ENCODE peak calls at places on chromosomes 1 and 21, in five cellular contexts. One of them, this sample, is unnamed.

GRCh38 chr1:205442051-205442721 is 13.7 kb downstream of the BLACAT1 start:
- DNase-seq in tibial artery: peak; percentile 51
- DNase-seq in fibroblast of villous mesenchyme: no peak
- DNase-seq in PC-9: peak; percentile 75
- DNase-seq in A549: no peak
- DNase-seq in this sample: no peak

GRCh38 chr21:25133939-25134338 is 473.3 kb downstream of the MRPL39 start:
- DNase-seq in tibial artery: no peak
- DNase-seq in fibroblast of villous mesenchyme: no peak
- DNase-seq in PC-9: no peak
- DNase-seq in A549: no peak
- DNase-seq in this sample: peak; percentile 62

GRCh38 chr1:42335809-42336518 is 929 bp upstream of the FOXJ3 start:
- DNase-seq in tibial artery: no peak
- DNase-seq in fibroblast of villous mesenchyme: peak; percentile 54
- DNase-seq in PC-9: no peak
- DNase-seq in A549: peak; percentile 18
- DNase-seq in this sample: peak; percentile 51

GRCh38 chr1:19010995-19011696 is 54.7 kb upstream of the IFFO2 start:
- DNase-seq in tibial artery: peak; percentile 94
- DNase-seq in fibroblast of villous mesenchyme: peak; percentile 99
- DNase-seq in PC-9: peak; percentile 89
- DNase-seq in A549: peak; percentile 69
- DNase-seq in this sample: peak; percentile 99

GRCh38 chr1:7613106-7613850 is 157.8 kb upstream of the VAMP3 start:
- DNase-seq in tibial artery: peak; percentile 45
- DNase-seq in fibroblast of villous mesenchyme: no peak
- DNase-seq in PC-9: no peak
- DNase-seq in A549: no peak
- DNase-seq in this sample: no peak

GRCh38 chr1:211285196-211285595 is 26.0 kb downstream of the RCOR3 start:
- DNase-seq in tibial artery: no peak
- DNase-seq in fibroblast of villous mesenchyme: no peak
- DNase-seq in PC-9: no peak
- DNase-seq in A549: no peak
- DNase-seq in this sample: peak; percentile 84

GRCh38 chr21:46552865-46553379 is 52.0 kb downstream of the S100B start:
- DNase-seq in tibial artery: no peak
- DNase-seq in fibroblast of villous mesenchyme: no peak
- DNase-seq in PC-9: no peak
- DNase-seq in A549: no peak
- DNase-seq in this sample: no peak

GRCh38 chr1:229048896-229049295 is 222.0 kb upstream of the RAB4A start:
- DNase-seq in tibial artery: no peak
- DNase-seq in fibroblast of villous mesenchyme: no peak
- DNase-seq in PC-9: no peak
- DNase-seq in A549: no peak
- DNase-seq in this sample: no peak

GRCh38 chr1:14679027-14679688 is 80.7 kb downstream of the KAZN start:
- DNase-seq in tibial artery: no peak
- DNase-seq in fibroblast of villous mesenchyme: no peak
- DNase-seq in PC-9: no peak
- DNase-seq in A549: no peak
- DNase-seq in this sample: no peak

GRCh38 chr1:17404034-17404671 is 32.2 kb downstream of the PADI6 start:
- DNase-seq in tibial artery: no peak
- DNase-seq in fibroblast of villous mesenchyme: no peak
- DNase-seq in PC-9: no peak
- DNase-seq in A549: no peak
- DNase-seq in this sample: no peak

GRCh38 chr1:39683591-39684312 is 7.5 kb downstream of the HPCAL4 start:
- DNase-seq in tibial artery: no peak
- DNase-seq in fibroblast of villous mesenchyme: no peak
- DNase-seq in PC-9: no peak
- DNase-seq in A549: no peak
- DNase-seq in this sample: no peak

GRCh38 chr1:227035316-227035715 is 95.2 kb downstream of the COQ8A start:
- DNase-seq in tibial artery: no peak
- DNase-seq in fibroblast of villous mesenchyme: no peak
- DNase-seq in PC-9: no peak
- DNase-seq in A549: no peak
- DNase-seq in this sample: no peak

GRCh38 chr1:164630626-164631396 is 71.8 kb downstream of the PBX1 start:
- DNase-seq in tibial artery: no peak
- DNase-seq in fibroblast of villous mesenchyme: peak; percentile 34
- DNase-seq in PC-9: peak; percentile 22
- DNase-seq in A549: no peak
- DNase-seq in this sample: no peak

GRCh38 chr1:211641942-211642341 is 33.5 kb downstream of the NEK2 start:
- DNase-seq in tibial artery: no peak
- DNase-seq in fibroblast of villous mesenchyme: no peak
- DNase-seq in PC-9: no peak
- DNase-seq in A549: no peak
- DNase-seq in this sample: no peak

GRCh38 chr1:199057284-199057683 is 418.4 kb downstream of the PTPRC start:
- DNase-seq in tibial artery: no peak
- DNase-seq in fibroblast of villous mesenchyme: no peak
- DNase-seq in PC-9: no peak
- DNase-seq in A549: no peak
- DNase-seq in this sample: no peak

GRCh38 chr1:232260861-232261260 is 369.1 kb downstream of the SIPA1L2 start:
- DNase-seq in tibial artery: no peak
- DNase-seq in fibroblast of villous mesenchyme: no peak
- DNase-seq in PC-9: no peak
- DNase-seq in A549: no peak
- DNase-seq in this sample: no peak

GRCh38 chr1:147434926-147435325 is 106.4 kb upstream of the BCL9 start:
- DNase-seq in tibial artery: no peak
- DNase-seq in fibroblast of villous mesenchyme: no peak
- DNase-seq in PC-9: no peak
- DNase-seq in A549: no peak
- DNase-seq in this sample: no peak

GRCh38 chr1:39926343-39926769 is 24.6 kb upstream of the MYCL start:
- DNase-seq in tibial artery: no peak
- DNase-seq in fibroblast of villous mesenchyme: no peak
- DNase-seq in PC-9: no peak
- DNase-seq in A549: no peak
- DNase-seq in this sample: peak; percentile 35

GRCh38 chr1:19815801-19816736 is 986 bp upstream of the RNF186 start:
- DNase-seq in tibial artery: no peak
- DNase-seq in fibroblast of villous mesenchyme: no peak
- DNase-seq in PC-9: no peak
- DNase-seq in A549: no peak
- DNase-seq in this sample: no peak

GRCh38 chr21:36456714-36457399 is 23.1 kb downstream of the CLDN14 start:
- DNase-seq in tibial artery: no peak
- DNase-seq in fibroblast of villous mesenchyme: no peak
- DNase-seq in PC-9: no peak
- DNase-seq in A549: no peak
- DNase-seq in this sample: peak; percentile 18

GRCh38 chr1:18955442-18956188 is 861 bp downstream of the IFFO2 start:
- DNase-seq in tibial artery: peak; percentile 75
- DNase-seq in fibroblast of villous mesenchyme: no peak
- DNase-seq in PC-9: peak; percentile 28
- DNase-seq in A549: no peak
- DNase-seq in this sample: no peak

GRCh38 chr1:160128636-160129035 is 13.1 kb downstream of the ATP1A2 start:
- DNase-seq in tibial artery: no peak
- DNase-seq in fibroblast of villous mesenchyme: no peak
- DNase-seq in PC-9: no peak
- DNase-seq in A549: no peak
- DNase-seq in this sample: no peak

GRCh38 chr1:2052756-2053155 is 2.5 kb downstream of the PRKCZ start:
- DNase-seq in tibial artery: no peak
- DNase-seq in fibroblast of villous mesenchyme: no peak
- DNase-seq in PC-9: no peak
- DNase-seq in A549: no peak
- DNase-seq in this sample: no peak

GRCh38 chr1:17348593-17349234 is 23.3 kb upstream of the PADI6 start:
- DNase-seq in tibial artery: peak; percentile 33
- DNase-seq in fibroblast of villous mesenchyme: no peak
- DNase-seq in PC-9: no peak
- DNase-seq in A549: no peak
- DNase-seq in this sample: no peak

GRCh38 chr1:15949453-15950245 is 26.3 kb downstream of the ZBTB17 start:
- DNase-seq in tibial artery: peak; percentile 99
- DNase-seq in fibroblast of villous mesenchyme: peak; percentile 98
- DNase-seq in PC-9: peak; percentile 67
- DNase-seq in A549: peak; percentile 74
- DNase-seq in this sample: peak; percentile 97
- H3K4me3 ChIP-seq in tibial artery: peak overlapping the region; percentile 43
- H3K4me3 ChIP-seq in fibroblast of villous mesenchyme: peak overlapping the region; percentile 37
- H3K4me3 ChIP-seq in PC-9: no peak overlapping the region
- H3K4me3 ChIP-seq in A549: no peak overlapping the region
- H3K4me3 ChIP-seq in this sample: no peak overlapping the region

GRCh38 chr1:53319296-53320101 is 8.4 kb downstream of the LRP8 start:
- DNase-seq in tibial artery: no peak
- DNase-seq in fibroblast of villous mesenchyme: no peak
- DNase-seq in PC-9: no peak
- DNase-seq in A549: no peak
- DNase-seq in this sample: no peak

GRCh38 chr1:53321776-53322602 is 5.9 kb downstream of the LRP8 start:
- DNase-seq in tibial artery: no peak
- DNase-seq in fibroblast of villous mesenchyme: no peak
- DNase-seq in PC-9: no peak
- DNase-seq in A549: no peak
- DNase-seq in this sample: no peak

GRCh38 chr1:53320646-53321045 is 7.2 kb downstream of the LRP8 start:
- DNase-seq in tibial artery: no peak
- DNase-seq in fibroblast of villous mesenchyme: no peak
- DNase-seq in PC-9: no peak
- DNase-seq in A549: no peak
- DNase-seq in this sample: no peak

GRCh38 chr1:53323316-53323715 is 4.6 kb downstream of the LRP8 start:
- DNase-seq in tibial artery: no peak
- DNase-seq in fibroblast of villous mesenchyme: no peak
- DNase-seq in PC-9: no peak
- DNase-seq in A549: no peak
- DNase-seq in this sample: no peak

GRCh38 chr1:53321366-53321765 is 6.5 kb downstream of the LRP8 start:
- DNase-seq in tibial artery: no peak
- DNase-seq in fibroblast of villous mesenchyme: no peak
- DNase-seq in PC-9: no peak
- DNase-seq in A549: peak; percentile 26
- DNase-seq in this sample: no peak
- TF ChIP-seq CTCF in tibial artery: no peak
- TF ChIP-seq CTCF in fibroblast of villous mesenchyme: peak; percentile 32
- TF ChIP-seq CTCF in PC-9: no peak
- TF ChIP-seq CTCF in A549: no peak
- TF ChIP-seq CTCF in this sample: peak; percentile 53

GRCh38 chr1:110524311-110525249 is 5.6 kb upstream of the KCNA10 start:
- DNase-seq in tibial artery: no peak
- DNase-seq in fibroblast of villous mesenchyme: peak; percentile 47
- DNase-seq in PC-9: peak; percentile 27
- DNase-seq in A549: peak; percentile 29
- DNase-seq in this sample: peak; percentile 6
- H3K4me3 ChIP-seq in tibial artery: no peak overlapping the region
- H3K4me3 ChIP-seq in fibroblast of villous mesenchyme: peak overlapping the region; percentile 17
- H3K4me3 ChIP-seq in PC-9: no peak overlapping the region
- H3K4me3 ChIP-seq in A549: no peak overlapping the region
- H3K4me3 ChIP-seq in this sample: no peak overlapping the region

GRCh38 chr21:41147096-41147978 is 20.6 kb upstream of the BACE2 start:
- DNase-seq in tibial artery: no peak
- DNase-seq in fibroblast of villous mesenchyme: no peak
- DNase-seq in PC-9: no peak
- DNase-seq in A549: no peak
- DNase-seq in this sample: no peak
- TF ChIP-seq CTCF in tibial artery: no peak
- TF ChIP-seq CTCF in fibroblast of villous mesenchyme: no peak
- TF ChIP-seq CTCF in PC-9: no peak
- TF ChIP-seq CTCF in A549: no peak
- TF ChIP-seq CTCF in this sample: no peak

GRCh38 chr1:25922064-25922632 is 15.9 kb upstream of the STMN1 start:
- DNase-seq in tibial artery: no peak
- DNase-seq in fibroblast of villous mesenchyme: no peak
- DNase-seq in PC-9: no peak
- DNase-seq in A549: no peak
- DNase-seq in this sample: no peak
- H3K4me3 ChIP-seq in tibial artery: peak overlapping the region; percentile 66
- H3K4me3 ChIP-seq in fibroblast of villous mesenchyme: peak overlapping the region; percentile 54
- H3K4me3 ChIP-seq in PC-9: no peak overlapping the region
- H3K4me3 ChIP-seq in A549: peak overlapping the region; percentile 53
- H3K4me3 ChIP-seq in this sample: peak overlapping the region; percentile 40

This sample was measured in astrocyte of the spinal cord.